ENCODE peak calls at places on chromosomes 11 and 22, in four cellular contexts. W is naive thymus-derived CD4-positive, alpha-beta T cell; H is mesenchymal stem cell; X is PC-9. Y is an unnamed sample. For H3K4me1, the result is how much of the 10 kb centered on the place peaks cover.

GRCh38 chr11:104776501-104777170 is 121.6 kb downstream of the CASP12 start:
- DNase-seq in X (peak), H (no peak), W (no peak), Y (no peak)

GRCh38 chr22:29907753-29908515 is 25.0 kb downstream of the MTMR3 start:
- DNase-seq in H (peak), X (peak), W (no peak), Y (peak)

GRCh38 chr11:59197990-59198389 is 14.7 kb downstream of the MPEG1 start:
- DNase-seq in X (no peak), W (no peak), H (peak), Y (no peak)

GRCh38 chr11:112082729-112083128 is 3.8 kb downstream of the TIMM8B start:
- DNase-seq in H (peak), X (no peak), W (no peak), Y (no peak)

GRCh38 chr11:40403321-40403720 is 1056.1 kb downstream of the LRRC4C start:
- DNase-seq in X (no peak), H (peak), W (no peak), Y (no peak)

GRCh38 chr22:46727813-46728364 is 10.2 kb downstream of the CERK start:
- DNase-seq in W (no peak), X (no peak), H (no peak), Y (no peak)

GRCh38 chr11:116415095-116415494 is 357.7 kb downstream of the BUD13 start:
- DNase-seq in H (no peak), W (no peak), X (no peak), Y (no peak)

GRCh38 chr11:40924915-40925314 is 534.5 kb downstream of the LRRC4C start:
- DNase-seq in W (no peak), X (no peak), H (no peak), Y (no peak)

GRCh38 chr11:44596541-44597276 is 31.2 kb downstream of the CD82 start:
- DNase-seq in X (no peak), W (peak), H (no peak), Y (peak)

GRCh38 chr11:97019754-97020153 is 629.9 kb downstream of the JRKL start:
- DNase-seq in H (no peak), X (no peak), W (no peak), Y (no peak)

GRCh38 chr11:69374110-69374981 is 80.4 kb downstream of the MYEOV start:
- DNase-seq in H (no peak), W (no peak), X (no peak), Y (no peak)

GRCh38 chr11:6248248-6248647 is 9.4 kb downstream of the CNGA4 start:
- DNase-seq in H (peak), W (no peak), X (no peak), Y (no peak)

GRCh38 chr11:80028998-80029397 is 588.2 kb upstream of the TENM4 start:
- DNase-seq in H (no peak), W (no peak), X (no peak), Y (no peak)

GRCh38 chr11:95897731-95898130 is 26.2 kb downstream of the MTMR2 start:
- DNase-seq in X (no peak), W (no peak), H (peak), Y (no peak)

GRCh38 chr11:10606536-10607208 is 38.2 kb upstream of the LYVE1 start:
- DNase-seq in X (no peak), W (no peak), H (peak), Y (no peak)

GRCh38 chr22:29555065-29555644 is 1.6 kb upstream of the THOC5 start:
- DNase-seq in X (no peak), H (no peak), W (no peak), Y (no peak)

GRCh38 chr22:50729391-50730012 is 8.5 kb upstream of the ACR start:
- DNase-seq in W (no peak), H (no peak), X (no peak), Y (no peak)

GRCh38 chr11:121494355-121495099 is 41.8 kb upstream of the SORL1-AS1 start:
- DNase-seq in H (no peak), W (peak), X (no peak), Y (no peak)

GRCh38 chr22:46290843-46291785 is 5.6 kb upstream of the GTSE1 start:
- DNase-seq in X (peak), W (no peak), H (no peak), Y (no peak)

GRCh38 chr11:10807629-10808552 is 835 bp downstream of the EIF4G2 start:
- DNase-seq in W (peak), X (no peak), H (peak), Y (peak)

GRCh38 chr11:97361812-97362378 is 972.1 kb downstream of the JRKL start:
- DNase-seq in X (peak), H (peak), W (no peak), Y (no peak)

GRCh38 chr11:41494716-41495115 is 35.3 kb upstream of the LRRC4C start:
- DNase-seq in X (no peak), H (no peak), W (no peak), Y (no peak)

GRCh38 chr22:28417426-28417825 is 262.2 kb downstream of the TTC28 start:
- DNase-seq in H (no peak), W (no peak), X (no peak), Y (no peak)
- H3K4me1 ChIP-seq in H (under half), W (under half), X (under half), Y (under half)

DNA sequence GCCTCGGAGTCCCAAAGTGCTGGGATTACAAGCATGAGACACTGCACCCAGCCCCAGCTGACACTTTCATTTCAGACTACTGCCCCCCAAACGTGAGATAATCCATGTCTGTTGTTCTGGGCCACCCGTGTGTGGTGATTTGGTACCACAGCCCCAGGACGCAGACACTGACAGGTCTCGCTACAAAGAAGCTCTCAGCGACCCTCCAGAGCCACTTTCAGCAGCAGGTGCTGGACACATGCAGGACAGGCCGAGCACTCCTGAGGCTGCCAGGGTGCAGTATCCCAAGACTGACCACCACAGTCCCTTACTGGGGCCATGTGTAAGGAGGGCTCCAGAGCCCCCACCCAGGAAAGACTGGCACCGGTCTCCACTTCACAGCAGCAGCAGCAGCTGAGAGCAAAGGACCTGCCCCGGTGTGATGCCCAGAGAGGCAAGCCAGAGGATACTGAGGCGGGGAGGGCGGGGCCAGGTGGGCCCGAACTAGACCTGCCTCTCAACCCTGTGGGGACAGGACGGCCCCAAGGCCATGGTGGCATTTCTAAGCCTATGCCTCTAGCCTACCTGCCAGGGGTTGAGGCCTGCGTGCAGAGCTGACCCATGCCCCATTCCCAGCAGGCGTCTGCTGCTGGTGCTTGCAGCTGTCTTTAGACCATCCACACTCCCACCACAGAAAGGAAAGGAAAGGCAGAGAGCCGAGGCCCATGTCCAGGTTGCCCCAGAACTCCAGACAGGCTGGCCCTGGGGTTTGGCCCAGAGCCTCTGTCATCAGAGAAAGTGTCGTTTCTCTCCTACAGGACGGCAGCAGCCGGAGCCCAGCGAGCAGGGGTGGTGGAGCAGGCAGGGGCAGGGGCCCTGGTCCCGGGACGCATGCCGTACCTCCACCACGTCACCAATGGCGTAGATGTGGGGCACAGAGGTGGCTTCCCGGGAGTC is 28.0 kb upstream of the GNB1L start:
- DNase-seq in W (no peak), H (no peak), X (no peak), Y (no peak)
- H3K4me1 ChIP-seq in W (under half), H (half or more), X (under half), Y (under half)

GRCh38 chr11:65887026-65887722 is 1.1 kb downstream of the FIBP start:
- DNase-seq in H (no peak), X (no peak), W (no peak), Y (no peak)
- H3K4me1 ChIP-seq in H (under half), X (under half), W (under half), Y (half or more)

GRCh38 chr11:35154960-35155359 is 16.0 kb downstream of the CD44 start:
- DNase-seq in H (no peak), X (no peak), W (no peak), Y (no peak)
- H3K4me1 ChIP-seq in H (under half), X (half or more), W (half or more), Y (under half)

GRCh38 chr22:38023045-38023444 is 34.2 kb upstream of the PICK1 start:
- DNase-seq in H (no peak), W (no peak), X (no peak), Y (no peak)
- H3K4me1 ChIP-seq in H (under half), W (under half), X (under half), Y (under half)

GRCh38 chr11:64148200-64148916 is 17.6 kb downstream of the MACROD1 start:
- DNase-seq in H (peak), X (no peak), W (peak), Y (peak)
- H3K4me1 ChIP-seq in H (under half), X (under half), W (under half), Y (under half)

GRCh38 chr11:14314127-14314526 is 44.9 kb downstream of the RRAS2 start:
- DNase-seq in X (no peak), H (no peak), W (no peak), Y (no peak)
- H3K4me1 ChIP-seq in X (under half), H (under half), W (under half), Y (under half)

DNA sequence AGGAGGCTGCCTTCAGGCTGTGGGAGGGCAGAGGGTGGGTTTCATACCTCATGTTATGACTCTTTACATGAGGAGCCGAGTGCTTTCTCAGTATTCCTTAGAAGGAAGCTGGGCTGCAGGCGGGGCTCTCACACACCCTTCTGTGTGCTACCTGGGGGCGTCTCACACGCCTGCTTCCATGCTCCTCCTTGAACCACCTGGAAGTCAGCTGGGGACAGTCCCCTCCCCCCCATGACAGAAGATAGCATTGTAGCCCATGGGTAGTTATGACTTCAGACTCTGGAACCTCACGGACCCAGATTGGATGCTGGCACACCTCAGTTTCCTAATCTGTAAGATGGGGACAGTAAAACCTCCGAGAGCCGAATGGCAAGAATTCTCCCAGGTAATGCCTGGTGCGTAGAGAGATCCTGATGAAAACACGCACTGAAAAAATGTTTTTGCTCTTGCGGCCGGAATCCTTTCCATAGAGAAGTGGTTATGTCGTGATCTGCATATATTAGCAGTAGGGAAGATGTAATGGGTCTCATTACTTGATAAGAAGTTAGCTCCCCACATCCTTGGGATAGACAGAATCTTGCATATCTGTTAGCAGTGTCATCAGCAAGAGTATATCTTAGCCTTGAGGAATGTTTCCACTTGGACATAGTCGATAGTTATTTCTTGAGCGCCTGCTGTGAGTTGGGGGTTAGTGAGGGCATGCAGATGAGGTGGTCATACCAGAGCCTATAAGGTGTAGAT is 4.8 kb downstream of the DAGLA start:
- DNase-seq in H (no peak), W (no peak), X (no peak), Y (no peak)
- H3K4me1 ChIP-seq in H (under half), W (under half), X (under half), Y (under half)

GRCh38 chr11:73158356-73159051 is 16.4 kb upstream of the FCHSD2 start:
- DNase-seq in X (no peak), H (no peak), W (no peak), Y (no peak)
- H3K4me1 ChIP-seq in X (under half), H (under half), W (under half), Y (under half)

GRCh38 chr11:46677991-46678740 is 22.3 kb downstream of the ARHGAP1 start:
- DNase-seq in X (no peak), W (no peak), H (peak), Y (no peak)
- H3K4me1 ChIP-seq in X (under half), W (under half), H (under half), Y (under half)

Y was measured in DND-41.